ENCODE peak calls at places on chromosomes 16 and 17, in four cellular contexts. L, B, H and A are unnamed samples.

GRCh38 chr17:67639997-67640396 is 77.7 kb upstream of the NOL11 start:
- DNase-seq in L (no peak), B (no peak), H (no peak), A (no peak)

GRCh38 chr16:48393843-48394703 is 8.9 kb upstream of the SIAH1 start:
- DNase-seq in L (no peak), B (no peak), H (no peak), A (no peak)

GRCh38 chr17:16488572-16488997 is 3.4 kb downstream of the LRRC75A start:
- DNase-seq in L (no peak), B (no peak), H (no peak), A (no peak)

GRCh38 chr16:78183886-78184553 is 84.6 kb downstream of the WWOX start:
- DNase-seq in L (peak; percentile 69), B (no peak), H (no peak), A (no peak)

GRCh38 chr17:67366193-67367157 is at the start of gene PSMD12:
- DNase-seq in L (peak; percentile 91), B (peak; percentile 89), H (peak; percentile 94), A (peak; percentile 90)

GRCh38 chr17:76735586-76736348 is 1.4 kb downstream of the SRSF2 start:
- DNase-seq in L (no peak), B (no peak), H (no peak), A (peak; percentile 47)

GRCh38 chr16:85574672-85575475 is 38.2 kb upstream of the GSE1 start:
- DNase-seq in L (peak; percentile 56), B (no peak), H (no peak), A (no peak)

GRCh38 chr16:49081556-49081955 is 200.1 kb downstream of the CBLN1 start:
- DNase-seq in L (no peak), B (no peak), H (no peak), A (no peak)

GRCh38 chr16:50037791-50038190 is 12.8 kb downstream of the CNEP1R1 start:
- DNase-seq in L (no peak), B (no peak), H (no peak), A (no peak)

GRCh38 chr16:88686439-88687253 is at the start of gene SNAI3:
- DNase-seq in L (peak; percentile 82), B (peak; percentile 78), H (peak; percentile 81), A (peak; percentile 78)

GRCh38 chr16:17467923-17468540 is 2.7 kb downstream of the XYLT1 start:
- DNase-seq in L (peak; percentile 57), B (no peak), H (peak; percentile 59), A (peak; percentile 43)

GRCh38 chr17:28944862-28945741 is 6.2 kb downstream of the PHF12 start:
- DNase-seq in L (no peak), B (no peak), H (no peak), A (no peak)

GRCh38 chr16:23523321-23523720 is 13.0 kb upstream of the GGA2 start:
- DNase-seq in L (no peak), B (no peak), H (no peak), A (no peak)